ENCODE peak calls at places on chromosomes 3 and 15, in seven cellular contexts. A is HCT116, Q is neuronal stem cell, J is neural progenitor cell, Z is A549, N is PC-3, E is fibroblast of lung. T is an unnamed sample.
A peak's percentile ranks its signal among the peaks of the same experiment; 100 is the strongest.

GRCh38 chr15:49693491-49693890 is 72.6 kb downstream of the DTWD1 start:
- DNase-seq in A (no peak), Q (no peak), J (no peak), Z (no peak), N (no peak), E (peak; percentile 8), T (peak; percentile 28)

GRCh38 chr3:138594935-138595259 is 837 bp upstream of the CEP70 start:
- DNase-seq in A (no peak), Q (no peak), J (no peak), Z (no peak), N (no peak), E (no peak), T (no peak)

GRCh38 chr3:26964836-26965235 is 342.3 kb downstream of the LRRC3B start:
- DNase-seq in A (no peak), Q (no peak), J (no peak), Z (no peak), N (no peak), E (no peak), T (no peak)

GRCh38 chr15:37079726-37080125 is 20.6 kb downstream of the MEIS2 start:
- DNase-seq in A (no peak), Q (no peak), J (no peak), Z (no peak), N (no peak), E (peak; percentile 86), T (peak; percentile 81)

GRCh38 chr3:123069021-123069381 is 2.2 kb downstream of the PDIA5 start:
- DNase-seq in A (no peak), Q (no peak), J (no peak), Z (no peak), N (no peak), E (no peak), T (no peak)

GRCh38 chr3:105353485-105354161 is 13.1 kb upstream of the ALCAM start:
- DNase-seq in A (no peak), Q (no peak), J (peak; percentile 54), Z (no peak), N (peak; percentile 94), E (peak; percentile 73), T (no peak)

GRCh38 chr3:144257381-144257780 is 285.8 kb downstream of the DIPK2A start:
- DNase-seq in A (no peak), Q (no peak), J (no peak), Z (no peak), N (no peak), E (peak; percentile 41), T (no peak)

GRCh38 chr3:12194209-12194608 is 35.5 kb upstream of the TIMP4 start:
- DNase-seq in A (peak; percentile 36), Q (peak; percentile 5), J (no peak), Z (no peak), N (peak; percentile 88), E (peak; percentile 93), T (peak; percentile 88)

GRCh38 chr3:155070932-155071387 is 9.2 kb upstream of the MME start:
- DNase-seq in A (no peak), Q (no peak), J (no peak), Z (no peak), N (peak; percentile 29), E (peak; percentile 93), T (peak; percentile 94)

GRCh38 chr3:155070316-155070715 is 9.8 kb upstream of the MME start:
- DNase-seq in A (no peak), Q (no peak), J (no peak), Z (no peak), N (no peak), E (peak; percentile 25), T (no peak)

GRCh38 chr3:155069729-155070128 is 10.4 kb upstream of the MME start:
- DNase-seq in A (no peak), Q (no peak), J (no peak), Z (no peak), N (no peak), E (peak; percentile 54), T (no peak)

GRCh38 chr3:155064920-155065319 is 15.2 kb upstream of the MME start:
- DNase-seq in A (no peak), Q (no peak), J (no peak), Z (no peak), N (no peak), E (no peak), T (peak; percentile 12)

DNA sequence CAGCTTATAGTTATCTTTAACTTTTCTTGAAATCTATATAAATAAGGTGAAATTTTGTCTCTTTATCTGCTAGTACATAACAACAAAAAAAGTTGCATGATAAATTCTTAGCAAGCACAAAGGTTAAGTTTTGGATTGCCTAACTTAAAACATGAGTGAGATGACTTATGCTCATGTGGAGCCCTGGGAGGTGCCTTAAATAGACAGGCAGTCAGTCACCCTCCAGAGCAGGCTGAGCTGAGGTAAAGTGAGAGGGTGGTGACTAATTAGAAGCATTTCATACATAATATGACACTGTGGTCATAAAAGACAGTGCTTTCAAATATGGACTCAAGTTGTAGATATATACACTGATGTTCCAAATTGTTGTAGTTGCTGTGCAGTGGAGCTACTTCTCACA is 14.6 kb upstream of the MME start:
- DNase-seq in A (no peak), Q (no peak), J (no peak), Z (no peak), N (peak; percentile 50), E (peak; percentile 75), T (peak; percentile 92)
- H3K4me2 ChIP-seq in A (no peak overlapping the region), Q (no peak overlapping the region), J (no peak overlapping the region), Z (no peak overlapping the region), N (no peak overlapping the region), E (peak overlapping the region; percentile 44), T (peak overlapping the region; percentile 17)

GRCh38 chr15:67819636-67820035 is 5.7 kb upstream of the SKOR1 start:
- DNase-seq in A (no peak), Q (no peak), J (no peak), Z (no peak), N (no peak), E (no peak), T (no peak)
- H3K9me3 ChIP-seq in A (no peaks in the 10 kb centered on the region), Q (peaks cover 12% of the 10 kb centered on the region), J (peaks cover 5% of the 10 kb centered on the region), Z (no peaks in the 10 kb centered on the region), N (no peaks in the 10 kb centered on the region), E (no peaks in the 10 kb centered on the region), T (no peaks in the 10 kb centered on the region)

GRCh38 chr3:45125550-45126026 is 20.6 kb downstream of the CDCP1 start:
- DNase-seq in A (peak; percentile 88), Q (no peak), J (no peak), Z (no peak), N (peak; percentile 48), E (no peak), T (no peak)

GRCh38 chr3:45124956-45125355 is 21.2 kb downstream of the CDCP1 start:
- DNase-seq in A (no peak), Q (no peak), J (no peak), Z (no peak), N (no peak), E (no peak), T (no peak)

GRCh38 chr3:45124379-45124778 is 21.8 kb downstream of the CDCP1 start:
- DNase-seq in A (no peak), Q (no peak), J (no peak), Z (peak; percentile 25), N (peak; percentile 94), E (peak; percentile 98), T (peak; percentile 95)

GRCh38 chr3:45123030-45123429 is 23.1 kb downstream of the CDCP1 start:
- DNase-seq in A (no peak), Q (no peak), J (no peak), Z (peak; percentile 41), N (peak; percentile 97), E (peak; percentile 89), T (peak; percentile 95)

GRCh38 chr3:45123841-45124269 is 22.3 kb downstream of the CDCP1 start:
- DNase-seq in A (peak; percentile 88), Q (no peak), J (peak; percentile 29), Z (peak; percentile 44), N (peak; percentile 94), E (peak; percentile 96), T (peak; percentile 96)
- H3K4me2 ChIP-seq in A (peak overlapping the region; percentile 72), Q (no peak overlapping the region), J (no peak overlapping the region), Z (peak overlapping the region; percentile 78), N (peak overlapping the region; percentile 83), E (peak overlapping the region; percentile 17), T (peak overlapping the region; percentile 84)

GRCh38 chr15:25244731-25245585 is 193.9 kb downstream of the UBE3A start:
- DNase-seq in A (no peak), Q (no peak), J (no peak), Z (no peak), N (no peak), E (no peak), T (no peak)
- H3K9me3 ChIP-seq in A (no peaks in the 10 kb centered on the region), Q (peaks cover 35% of the 10 kb centered on the region), J (no peaks in the 10 kb centered on the region), Z (no peaks in the 10 kb centered on the region), N (peaks cover 5% of the 10 kb centered on the region), E (no peaks in the 10 kb centered on the region), T (no peaks in the 10 kb centered on the region)

DNA sequence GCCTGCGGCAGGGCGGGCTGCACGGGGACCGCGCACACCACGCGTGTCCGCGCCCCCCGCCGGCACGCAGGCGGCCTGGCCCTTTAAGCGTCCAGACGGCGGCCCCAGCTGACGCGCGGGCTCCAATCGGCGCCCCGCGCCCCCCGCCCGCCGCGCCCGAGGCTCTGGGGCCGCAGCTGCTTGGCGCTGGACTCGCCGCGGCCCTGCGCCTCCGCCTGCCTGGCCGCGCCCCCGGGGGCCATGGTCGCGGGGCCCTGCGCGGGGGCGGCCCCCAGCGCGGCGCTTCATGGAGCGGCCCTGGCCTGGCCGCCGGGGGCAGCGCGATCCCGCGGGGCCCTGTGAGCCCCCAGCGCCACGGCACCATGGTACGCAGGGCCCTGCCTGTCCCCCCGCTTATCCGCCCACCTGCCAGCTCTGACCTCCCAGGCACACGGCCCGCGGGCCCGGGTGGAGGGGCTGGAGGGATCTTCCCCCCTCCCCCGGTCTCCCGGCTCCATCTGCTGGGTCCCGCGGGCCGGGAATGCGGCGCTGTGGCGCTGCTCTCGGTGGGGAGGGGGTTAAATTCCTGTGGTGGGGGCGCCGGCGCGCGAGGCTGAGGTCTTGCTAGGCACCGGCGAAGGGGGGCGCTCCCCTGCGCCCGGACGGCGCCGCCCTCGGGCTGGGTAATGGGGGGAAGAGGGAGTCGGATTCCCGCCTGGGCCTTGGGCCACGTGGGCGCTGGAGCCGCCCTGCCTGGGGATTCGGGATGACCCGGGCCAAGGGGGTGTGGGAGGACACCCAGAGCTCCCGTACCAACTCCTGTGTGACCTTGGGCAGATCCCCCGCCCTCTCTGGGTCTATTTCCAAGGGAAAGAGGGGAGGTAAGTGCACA is 1.1 kb downstream of the ZBTB47 start:
- DNase-seq in A (no peak), Q (peak; percentile 71), J (peak; percentile 92), Z (no peak), N (peak; percentile 38), E (peak; percentile 62), T (peak; percentile 80)
- H3K4me2 ChIP-seq in A (peak overlapping the region; percentile 99), Q (peak overlapping the region; percentile 87), J (peak overlapping the region; percentile 100), Z (peak overlapping the region; percentile 96), N (peak overlapping the region; percentile 100), E (peak overlapping the region; percentile 84), T (peak overlapping the region; percentile 85)

GRCh38 chr3:459376-459710 is 262.8 kb downstream of the CHL1 start:
- DNase-seq in A (no peak), Q (no peak), J (peak; percentile 24), Z (no peak), N (no peak), E (no peak), T (no peak)
- H3K9me3 ChIP-seq in A (peaks cover 5% of the 10 kb centered on the region), Q (no peaks in the 10 kb centered on the region), J (no peaks in the 10 kb centered on the region), Z (no peaks in the 10 kb centered on the region), N (peaks cover 6% of the 10 kb centered on the region), E (no peaks in the 10 kb centered on the region), T (no peaks in the 10 kb centered on the region)

GRCh38 chr3:71416868-71417267 is 166.7 kb downstream of the FOXP1 start:
- DNase-seq in A (peak; percentile 6), Q (no peak), J (peak; percentile 48), Z (no peak), N (peak; percentile 35), E (peak; percentile 19), T (no peak)
- H3K4me2 ChIP-seq in A (no peak overlapping the region), Q (no peak overlapping the region), J (no peak overlapping the region), Z (no peak overlapping the region), N (no peak overlapping the region), E (no peak overlapping the region), T (no peak overlapping the region)

GRCh38 chr15:25250906-25251622 is 187.8 kb downstream of the UBE3A start:
- DNase-seq in A (no peak), Q (no peak), J (no peak), Z (no peak), N (no peak), E (no peak), T (no peak)
- H3K9me3 ChIP-seq in A (peaks cover 5% of the 10 kb centered on the region), Q (peaks cover 22% of the 10 kb centered on the region), J (peaks cover 7% of the 10 kb centered on the region), Z (no peaks in the 10 kb centered on the region), N (peaks cover 6% of the 10 kb centered on the region), E (no peaks in the 10 kb centered on the region), T (no peaks in the 10 kb centered on the region)

T was measured in GM23248.